ENCODE peak calls at places on chromosomes 4 and X, in eight cellular contexts. N is endodermal cell, W is PC-3, S is colonic mucosa, Y is HCT116, R is trophoblast cell, M is IMR-90, O is mesendoderm. V is an unnamed sample.

GRCh38 chr4:8690811-8691775 is 98.5 kb downstream of the CPZ start:
- DNase-seq in N (peak; percentile 20), W (no peak), S (no peak), Y (no peak), R (no peak), M (no peak), O (no peak), V (peak; percentile 15)

GRCh38 chr4:10371869-10372471 is 85.3 kb downstream of the ZNF518B start:
- DNase-seq in N (peak; percentile 60), W (no peak), S (no peak), Y (no peak), R (peak; percentile 26), M (peak; percentile 2), O (peak; percentile 7), V (peak; percentile 63)

GRCh38 chr4:15004701-15005301 is 2.5 kb downstream of the CPEB2 start:
- DNase-seq in N (peak; percentile 71), W (peak; percentile 75), S (peak; percentile 88), Y (no peak), R (peak; percentile 88), M (peak; percentile 54), O (peak; percentile 75), V (peak; percentile 64)

GRCh38 chr4:41517121-41517520 is 20.8 kb upstream of the LIMCH1 start:
- DNase-seq in N (no peak), W (no peak), S (no peak), Y (no peak), R (peak; percentile 17), M (no peak), O (no peak), V (no peak)

GRCh38 chr4:4721636-4722035 is 137.8 kb upstream of the MSX1 start:
- DNase-seq in N (no peak), W (no peak), S (no peak), Y (no peak), R (no peak), M (no peak), O (no peak), V (no peak)

GRCh38 chrX:2523911-2524310 is 23.1 kb upstream of the DHRSX start:
- DNase-seq in N (no peak), W (no peak), S (no peak), Y (no peak), R (no peak), M (no peak), O (no peak), V (peak; percentile 52)

GRCh38 chrX:133465254-133465653 is 50.0 kb upstream of the GPC4 start:
- DNase-seq in N (no peak), W (no peak), S (no peak), Y (no peak), R (no peak), M (no peak), O (no peak), V (no peak)

GRCh38 chrX:103688949-103689348 is 2.5 kb upstream of the MORF4L2 start:
- DNase-seq in N (no peak), W (peak; percentile 60), S (no peak), Y (no peak), R (peak; percentile 67), M (peak; percentile 44), O (peak; percentile 11), V (no peak)

GRCh38 chr4:69831646-69832325 is 28.2 kb downstream of the SULT1E1 start:
- DNase-seq in N (no peak), W (no peak), S (peak; percentile 43), Y (no peak), R (peak; percentile 13), M (no peak), O (peak; percentile 8), V (no peak)

GRCh38 chrX:108216405-108216804 is 124.8 kb downstream of the ATG4A start:
- DNase-seq in N (no peak), W (no peak), S (no peak), Y (no peak), R (no peak), M (no peak), O (no peak), V (no peak)

GRCh38 chr4:182842991-182843390 is 74.2 kb downstream of the DCTD start:
- DNase-seq in N (no peak), W (no peak), S (no peak), Y (no peak), R (no peak), M (no peak), O (no peak), V (no peak)

GRCh38 chrX:56813318-56813837 is 84.3 kb downstream of the NBDY start:
- DNase-seq in N (peak; percentile 29), W (no peak), S (no peak), Y (no peak), R (peak; percentile 82), M (peak; percentile 31), O (peak; percentile 78), V (peak; percentile 14)

GRCh38 chr4:121514443-121514842 is 133.6 kb upstream of the QRFPR start:
- DNase-seq in N (peak; percentile 83), W (no peak), S (no peak), Y (no peak), R (no peak), M (no peak), O (peak; percentile 59), V (peak; percentile 86)

GRCh38 chr4:16819652-16820051 is 78.8 kb downstream of the LDB2 start:
- DNase-seq in N (no peak), W (no peak), S (no peak), Y (no peak), R (no peak), M (no peak), O (no peak), V (no peak)

GRCh38 chrX:38880460-38880859 is 79.2 kb downstream of the MID1IP1 start:
- DNase-seq in N (no peak), W (peak; percentile 65), S (peak; percentile 42), Y (no peak), R (no peak), M (peak; percentile 56), O (no peak), V (no peak)

DNA sequence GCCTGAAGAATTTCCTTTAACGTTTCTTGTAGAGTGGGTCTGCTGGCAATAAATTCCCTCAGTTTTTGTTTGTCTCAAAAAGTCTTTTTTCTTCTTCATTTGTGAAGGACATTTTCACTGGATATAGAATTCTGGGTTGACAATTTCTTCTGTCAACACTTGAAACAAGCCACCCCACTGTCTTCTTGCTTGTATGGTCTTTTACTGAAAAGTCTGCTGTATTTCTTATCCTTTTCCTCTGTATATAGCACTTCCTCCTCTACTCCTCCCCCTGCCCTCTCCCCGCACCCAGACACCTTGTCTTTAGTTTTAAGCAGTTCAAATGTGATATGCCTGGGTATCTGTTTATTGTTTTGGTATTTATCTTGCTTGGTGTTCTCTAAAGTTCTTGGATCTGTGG is 23.3 kb downstream of the SLC9A7 start:
- DNase-seq in N (no peak), W (no peak), S (no peak), Y (no peak), R (no peak), M (no peak), O (no peak), V (no peak)
- H3K9ac ChIP-seq in N (no peak overlapping the region), W (no peak overlapping the region), S (no peak overlapping the region), Y (no peak overlapping the region), R (no peak overlapping the region), M (no peak overlapping the region), O (no peak overlapping the region), V (no peak overlapping the region)

GRCh38 chr4:153260152-153260551 is 55.9 kb downstream of the TRIM2 start:
- DNase-seq in N (peak; percentile 64), W (no peak), S (no peak), Y (no peak), R (no peak), M (no peak), O (peak; percentile 76), V (peak; percentile 50)

GRCh38 chr4:153259679-153260078 is 55.4 kb downstream of the TRIM2 start:
- DNase-seq in N (no peak), W (no peak), S (no peak), Y (no peak), R (no peak), M (no peak), O (no peak), V (no peak)

GRCh38 chr4:153258750-153259149 is 54.5 kb downstream of the TRIM2 start:
- DNase-seq in N (peak; percentile 38), W (no peak), S (no peak), Y (no peak), R (no peak), M (no peak), O (no peak), V (no peak)

GRCh38 chr4:153257151-153257620 is 52.9 kb downstream of the TRIM2 start:
- DNase-seq in N (peak; percentile 88), W (no peak), S (no peak), Y (no peak), R (peak; percentile 36), M (peak; percentile 83), O (peak; percentile 93), V (peak; percentile 77)

DNA sequence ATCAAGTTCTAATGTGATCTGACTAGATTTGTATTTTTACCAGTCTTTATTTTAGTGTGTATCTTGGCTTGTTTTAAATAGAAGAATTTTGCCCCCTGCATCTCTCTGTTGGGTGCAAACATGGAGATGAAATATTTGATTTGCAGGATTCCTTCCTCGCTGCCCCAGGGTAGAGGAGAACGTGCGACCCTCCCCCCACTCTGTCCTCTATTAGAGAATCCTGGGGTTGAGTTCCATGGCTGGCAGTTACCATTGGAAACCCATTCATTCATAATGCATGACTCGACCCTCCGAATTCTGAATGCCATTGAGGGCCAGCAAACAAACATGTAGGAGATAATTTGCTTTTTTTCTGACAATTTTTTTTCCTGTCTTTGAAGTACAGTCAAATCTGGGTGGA is 53.7 kb downstream of the TRIM2 start:
- DNase-seq in N (peak; percentile 57), W (no peak), S (no peak), Y (no peak), R (no peak), M (no peak), O (peak; percentile 74), V (peak; percentile 39)
- H3K9ac ChIP-seq in N (no peak overlapping the region), W (no peak overlapping the region), S (no peak overlapping the region), Y (no peak overlapping the region), R (no peak overlapping the region), M (no peak overlapping the region), O (no peak overlapping the region), V (peak overlapping the region; percentile 69)

GRCh38 chr4:165874072-165874798 is 1.2 kb downstream of the TLL1 start:
- DNase-seq in N (peak; percentile 68), W (peak; percentile 37), S (no peak), Y (no peak), R (peak; percentile 28), M (no peak), O (no peak), V (peak; percentile 40)

GRCh38 chr4:165874799-165875371 is 1.8 kb downstream of the TLL1 start:
- DNase-seq in N (peak; percentile 86), W (peak; percentile 61), S (peak; percentile 22), Y (no peak), R (peak; percentile 75), M (no peak), O (peak; percentile 62), V (peak; percentile 67)

GRCh38 chr4:165875446-165875845 is 2.4 kb downstream of the TLL1 start:
- DNase-seq in N (no peak), W (no peak), S (no peak), Y (no peak), R (no peak), M (no peak), O (no peak), V (no peak)

GRCh38 chr4:165872443-165873297 is at the start of gene TLL1:
- DNase-seq in N (peak; percentile 59), W (peak; percentile 44), S (peak; percentile 19), Y (no peak), R (peak; percentile 26), M (no peak), O (peak; percentile 41), V (peak; percentile 34)

GRCh38 chr4:165873298-165874071 is 448 bp downstream of the TLL1 start:
- DNase-seq in N (peak; percentile 79), W (peak; percentile 44), S (peak; percentile 18), Y (no peak), R (peak; percentile 61), M (no peak), O (peak; percentile 47), V (peak; percentile 48)
- H3K9ac ChIP-seq in N (no peak overlapping the region), W (peak overlapping the region; percentile 65), S (no peak overlapping the region), Y (peak overlapping the region; percentile 48), R (no peak overlapping the region), M (no peak overlapping the region), O (peak overlapping the region; percentile 6), V (no peak overlapping the region)

GRCh38 chrX:71619193-71619592 is 882 bp upstream of the CXCR3 start:
- DNase-seq in N (no peak), W (no peak), S (no peak), Y (no peak), R (no peak), M (no peak), O (no peak), V (no peak)
- H3K9ac ChIP-seq in N (no peak overlapping the region), W (no peak overlapping the region), S (no peak overlapping the region), Y (no peak overlapping the region), R (no peak overlapping the region), M (no peak overlapping the region), O (no peak overlapping the region), V (no peak overlapping the region)